ENCODE peak calls at places on chromosome 13, in four cellular contexts. X, P, A and K are unnamed samples.
A peak's percentile ranks its signal among the peaks of the same experiment; 100 is the strongest.

GRCh38 chr13:75583101-75583500 is 33.5 kb downstream of the UCHL3 start:
- DNase-seq in X (no peak), P (no peak), A (no peak), K (no peak)

GRCh38 chr13:45402641-45403040 is 15.5 kb downstream of the SLC25A30 start:
- DNase-seq in X (no peak), P (no peak), A (no peak), K (no peak)

GRCh38 chr13:32984857-32985626 is 31.2 kb upstream of the KL start:
- DNase-seq in P (no peak), A (no peak), X (peak; percentile 12), K (no peak)

GRCh38 chr13:43316997-43317396 is 293.6 kb downstream of the DNAJC15 start:
- DNase-seq in P (no peak), A (peak; percentile 28), X (peak; percentile 73), K (no peak)

GRCh38 chr13:35771898-35772297 is 295.4 kb upstream of the MAB21L1 start:
- DNase-seq in P (no peak), A (peak; percentile 54), X (peak; percentile 97), K (no peak)

GRCh38 chr13:24212254-24212653 is 51.7 kb downstream of the SPATA13 start:
- DNase-seq in P (no peak), X (no peak), A (no peak), K (no peak)

GRCh38 chr13:36872621-36873020 is 47.4 kb downstream of the SMAD9 start:
- DNase-seq in A (no peak), P (no peak), X (no peak), K (no peak)

GRCh38 chr13:62512194-62513141 is 1096.8 kb upstream of the PCDH20 start:
- DNase-seq in A (peak; percentile 1), X (peak; percentile 2), P (peak; percentile 53), K (no peak)

GRCh38 chr13:89930861-89931260 is 1416.6 kb upstream of the MIR17HG start:
- DNase-seq in X (no peak), P (no peak), A (no peak), K (no peak)

GRCh38 chr13:85099245-85099644 is 700.0 kb downstream of the SLITRK6 start:
- DNase-seq in P (no peak), A (no peak), X (no peak), K (no peak)